ENCODE peak calls at places on chromosomes 2 and 18, in six cellular contexts. N, V, Z, B, X and I are unnamed samples. For H3K4me1 and H3K36me3, the result is how much of the 10 kb centered on the place peaks cover.

GRCh38 chr2:63888490-63889402 is 47.0 kb downstream of the UGP2 start:
- DNase-seq in Z (peak), V (no peak), B (peak), X (peak), N (no peak), I (peak)

GRCh38 chr18:31684279-31685096 is at the start of gene B4GALT6:
- DNase-seq in B (peak), Z (no peak), V (no peak), X (peak), N (peak), I (peak)

GRCh38 chr2:8285081-8285480 is 396.8 kb upstream of the ID2 start:
- DNase-seq in V (no peak), X (no peak), B (no peak), Z (peak), N (no peak), I (no peak)

GRCh38 chr18:59429608-59430007 is 70.5 kb upstream of the LMAN1 start:
- DNase-seq in V (no peak), Z (no peak), B (no peak), N (no peak), X (no peak), I (no peak)

GRCh38 chr2:203579131-203579643 is 44.1 kb upstream of the RAPH1 start:
- DNase-seq in B (no peak), Z (peak), N (no peak), V (peak), X (no peak), I (peak)

GRCh38 chr2:145764631-145765030 is 1244.7 kb upstream of the ZEB2 start:
- DNase-seq in Z (no peak), X (no peak), V (no peak), B (peak), N (no peak), I (no peak)

GRCh38 chr2:3125761-3126130 is 251.9 kb downstream of the EIPR1 start:
- DNase-seq in B (no peak), V (no peak), N (no peak), X (no peak), Z (no peak), I (no peak)

GRCh38 chr2:208334230-208334629 is 68.2 kb downstream of the PIKFYVE start:
- DNase-seq in X (no peak), B (no peak), Z (no peak), N (no peak), V (no peak), I (peak)

GRCh38 chr2:190947711-190948251 is 66.2 kb downstream of the STAT1 start:
- DNase-seq in Z (peak), V (no peak), X (no peak), B (no peak), N (no peak), I (peak)

GRCh38 chr18:57581301-57581934 is 5.1 kb downstream of the FECH start:
- DNase-seq in V (no peak), X (peak), N (no peak), B (no peak), Z (no peak), I (peak)

GRCh38 chr2:134284119-134284670 is 30.3 kb downstream of the MGAT5 start:
- DNase-seq in Z (no peak), X (no peak), B (no peak), V (no peak), N (no peak), I (no peak)
- H3K4me1 ChIP-seq in Z (under half), X (under half), B (under half), V (under half), N (half or more), I (under half)

GRCh38 chr2:241611062-241611461 is 25.9 kb downstream of the THAP4 start:
- DNase-seq in N (no peak), X (no peak), Z (no peak), V (no peak), B (no peak), I (no peak)
- H3K27ac ChIP-seq in N (no peak), X (no peak), Z (no peak), V (peak), B (peak), I (no peak)

GRCh38 chr2:232860593-232861241 is 9.3 kb upstream of the SNORC start:
- DNase-seq in V (no peak), Z (no peak), B (no peak), X (no peak), N (no peak), I (peak)
- H3K36me3 ChIP-seq in V (under half), Z (under half), B (under half), X (under half), N (half or more), I (under half)

GRCh38 chr2:115573756-115574155 is 1131.3 kb downstream of the DPP10 start:
- DNase-seq in B (no peak), X (no peak), V (no peak), N (no peak), Z (no peak), I (peak)

GRCh38 chr2:115568643-115569042 is 1126.2 kb downstream of the DPP10 start:
- DNase-seq in N (no peak), X (no peak), V (no peak), Z (no peak), B (no peak), I (no peak)
- H3K4me1 ChIP-seq in N (under half), X (under half), V (under half), Z (under half), B (under half), I (under half)

GRCh38 chr2:181458881-181459280 is 1.7 kb downstream of the ITGA4 start:
- DNase-seq in X (no peak), N (no peak), V (no peak), B (no peak), Z (no peak), I (no peak)

GRCh38 chr2:181459646-181460045 is 2.5 kb downstream of the ITGA4 start:
- DNase-seq in Z (no peak), N (no peak), B (no peak), V (no peak), X (no peak), I (no peak)

GRCh38 chr2:181461056-181461630 is 4.0 kb downstream of the ITGA4 start:
- DNase-seq in V (no peak), N (peak), X (no peak), B (no peak), Z (no peak), I (no peak)

GRCh38 chr2:181463573-181463972 is 6.4 kb downstream of the ITGA4 start:
- DNase-seq in V (no peak), B (no peak), N (no peak), X (no peak), Z (no peak), I (no peak)

DNA sequence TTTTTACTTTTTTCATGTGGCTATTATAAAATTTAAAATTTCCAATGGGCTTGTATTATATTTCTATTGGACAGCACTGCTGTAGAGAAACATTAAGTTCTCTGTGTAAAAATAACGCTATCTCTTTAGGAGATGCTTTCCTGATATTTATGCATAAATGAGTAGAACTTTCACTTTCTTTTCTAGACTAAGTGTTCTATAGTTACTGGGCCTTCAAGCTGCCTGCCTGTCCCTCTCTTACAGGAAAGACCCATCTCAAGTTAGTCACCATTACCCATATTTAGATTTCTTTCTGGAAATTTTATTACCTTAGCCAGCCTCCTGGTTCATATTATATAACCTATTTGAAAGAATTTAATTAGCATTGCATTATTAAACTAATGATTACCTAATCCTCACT is 4.8 kb downstream of the ITGA4 start:
- DNase-seq in X (no peak), Z (no peak), V (no peak), N (no peak), B (no peak), I (no peak)
- H3K27ac ChIP-seq in X (no peak), Z (no peak), V (no peak), N (peak), B (no peak), I (no peak)

DNA sequence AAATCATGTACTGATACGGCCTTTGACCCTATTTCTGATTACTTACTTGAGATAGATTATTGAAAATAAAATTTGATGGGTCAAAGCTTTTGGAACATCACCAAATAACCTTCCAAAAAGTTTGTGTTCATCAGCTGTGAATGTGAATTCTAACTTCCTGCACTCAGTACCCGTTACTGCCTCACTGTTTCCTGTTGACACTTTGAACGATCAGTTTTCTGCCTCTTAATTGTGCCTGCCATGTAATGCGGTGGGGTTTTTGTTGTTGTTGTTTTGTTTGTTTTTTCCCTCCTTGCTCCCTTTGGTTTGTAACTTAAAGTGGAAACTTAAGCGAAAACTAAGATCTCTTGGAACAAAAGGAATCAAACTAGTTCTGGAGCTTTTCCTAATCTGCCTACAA is 18.9 kb downstream of the ATG16L1 start:
- DNase-seq in V (no peak), X (no peak), Z (no peak), N (no peak), B (no peak), I (peak)
- H3K36me3 ChIP-seq in V (half or more), X (under half), Z (half or more), N (half or more), B (under half), I (under half)

GRCh38 chr2:47196499-47196898 is 41.4 kb upstream of the STPG4 start:
- DNase-seq in Z (no peak), B (no peak), N (no peak), V (no peak), X (no peak), I (peak)

GRCh38 chr2:47195149-47195548 is 40.0 kb upstream of the STPG4 start:
- DNase-seq in N (no peak), Z (no peak), X (no peak), B (no peak), V (no peak), I (no peak)

GRCh38 chr2:47190188-47190818 is 35.2 kb upstream of the STPG4 start:
- DNase-seq in X (no peak), Z (no peak), N (no peak), B (no peak), V (no peak), I (peak)

GRCh38 chr2:47193607-47194006 is 38.5 kb upstream of the STPG4 start:
- DNase-seq in X (no peak), N (no peak), Z (no peak), B (no peak), V (no peak), I (no peak)

DNA sequence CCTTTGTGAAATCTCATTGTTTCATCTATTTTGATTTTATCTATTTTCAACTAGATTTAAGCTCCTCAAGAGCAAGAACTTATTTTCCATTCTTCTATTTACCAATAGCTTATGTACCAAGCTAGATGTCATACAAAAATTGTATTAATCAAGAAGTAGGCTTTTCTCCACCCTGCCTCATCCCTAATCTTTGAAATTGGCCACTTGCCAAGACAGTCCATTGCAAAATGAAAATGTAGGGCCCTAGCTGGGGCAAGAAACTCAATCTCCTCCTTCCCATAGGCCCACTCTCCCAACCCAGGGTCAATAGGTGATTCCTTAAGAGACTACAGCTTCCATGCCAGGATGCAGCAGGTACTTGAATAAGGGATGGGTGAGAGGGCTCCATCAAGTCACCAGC is 39.3 kb upstream of the STPG4 start:
- DNase-seq in Z (no peak), X (no peak), V (no peak), B (no peak), N (no peak), I (no peak)
- H3K4me1 ChIP-seq in Z (under half), X (under half), V (half or more), B (under half), N (under half), I (under half)